ENCODE peak calls at places on chromosomes 2 and 18, in ten cellular contexts. D, B, Y, E, Q, S, L, N, F and O are unnamed samples.

GRCh38 chr2:216618785-216619184 is 14.4 kb upstream of the IGFBP2 start:
- DNase-seq in B (no peak), F (no peak), L (no peak), Y (no peak), D (no peak), E (no peak), N (no peak), S (no peak), Q (no peak), O (no peak)

GRCh38 chr2:120864981-120865380 is 129.3 kb downstream of the GLI2 start:
- DNase-seq in Q (peak), Y (no peak), N (no peak), B (peak), S (no peak), D (no peak), L (peak), E (no peak), F (peak), O (no peak)

GRCh38 chr2:211333377-211333776 is 777.0 kb downstream of the CPS1 start:
- DNase-seq in Q (no peak), E (no peak), D (no peak), Y (no peak), B (no peak), N (no peak), S (no peak), F (no peak), L (no peak), O (no peak)

GRCh38 chr2:180983468-180984388 is 3.3 kb downstream of the UBE2E3 start:
- DNase-seq in N (peak), Q (peak), E (peak), S (peak), F (no peak), L (peak), Y (peak), B (peak), D (peak), O (peak)

GRCh38 chr18:25759111-25759510 is 331.3 kb downstream of the SS18 start:
- DNase-seq in Q (peak), B (no peak), D (no peak), E (no peak), F (no peak), Y (no peak), S (no peak), N (no peak), L (peak), O (peak)

GRCh38 chr2:165725421-165725820 is 68.6 kb downstream of the GALNT3 start:
- DNase-seq in Q (peak), Y (no peak), F (no peak), N (no peak), S (no peak), L (peak), B (peak), D (no peak), E (no peak), O (peak)

GRCh38 chr2:146579154-146579930 is 1265.5 kb upstream of the ACVR2A start:
- DNase-seq in Y (no peak), F (no peak), N (no peak), S (no peak), B (peak), E (no peak), L (peak), Q (peak), D (no peak), O (peak)

GRCh38 chr18:59719533-59720325 is 22.5 kb upstream of the CCBE1 start:
- DNase-seq in S (no peak), B (peak), F (no peak), L (peak), D (no peak), E (no peak), Q (peak), N (no peak), Y (no peak), O (peak)

GRCh38 chr2:149931486-149931885 is 343.9 kb upstream of the MMADHC start:
- DNase-seq in N (peak), Q (no peak), F (no peak), S (no peak), E (no peak), L (no peak), D (no peak), B (no peak), Y (no peak), O (no peak)

GRCh38 chr2:203592470-203592869 is 57.4 kb upstream of the RAPH1 start:
- DNase-seq in Y (no peak), L (no peak), B (no peak), Q (no peak), S (no peak), F (no peak), E (no peak), D (no peak), N (no peak), O (no peak)

GRCh38 chr18:79625195-79625923 is 54.2 kb upstream of the CTDP1 start:
- DNase-seq in F (no peak), L (no peak), Y (peak), E (no peak), D (peak), S (no peak), B (no peak), N (no peak), Q (peak), O (no peak)

GRCh38 chr2:102514061-102514785 is 41.2 kb downstream of the SLC9A4 start:
- DNase-seq in D (no peak), L (peak), B (peak), S (no peak), N (no peak), Y (no peak), F (no peak), Q (peak), E (no peak), O (peak)

GRCh38 chr2:215626812-215627281 is 191.0 kb upstream of the FN1 start:
- DNase-seq in S (no peak), N (no peak), B (no peak), E (no peak), D (no peak), Q (no peak), F (no peak), L (peak), Y (no peak), O (peak)

GRCh38 chr2:46983065-46983801 is 67.6 kb upstream of the MCFD2 start:
- DNase-seq in N (no peak), B (peak), L (peak), E (peak), Q (peak), S (no peak), Y (no peak), F (peak), D (no peak), O (peak)